ENCODE peak calls at places on chromosome 19, in ten cellular contexts. M is activated CD4-positive, alpha-beta T cell treated with anti-CD3 and anti-CD28 coated beads for 24 hours; C is thyroid gland; Y is hypothalamus; N is stimulated activated CD8-positive, alpha-beta memory T cell treated with anti-CD3 and anti-CD28 coated beads, Interleukin-7, amount 100 ng/mL, for 1 hour; X is naive thymus-derived CD8-positive, alpha-beta T cell; U is fibroblast of lung; B is stimulated activated CD4-positive, alpha-beta T cell treated with anti-CD3 and anti-CD28 coated beads, TNF-alpha, amount 100 ng/mL, for 1 hour; L is mesendoderm; F is NCI-H1694 treated with DMSO at 0.1 percent for 48 hours. W is an unnamed sample.

GRCh38 chr19:1254081-1254527 is 5.7 kb downstream of the MIDN start:
- DNase-seq in M (no peak), C (no peak), Y (peak; percentile 49), N (no peak), X (no peak), U (no peak), B (no peak), L (no peak), F (no peak), W (no peak)

GRCh38 chr19:41426952-41427646 is at the start of gene B3GNT8:
- DNase-seq in M (no peak), C (peak; percentile 87), Y (peak; percentile 19), N (no peak), X (no peak), U (peak; percentile 59), B (peak; percentile 16), L (peak; percentile 94), F (peak; percentile 43), W (peak; percentile 63)

GRCh38 chr19:860481-861098 is 1.1 kb downstream of the CFD start:
- DNase-seq in M (peak; percentile 43), C (peak; percentile 70), Y (no peak), N (peak; percentile 40), X (peak; percentile 59), U (peak; percentile 47), B (peak; percentile 39), L (peak; percentile 61), F (no peak), W (peak; percentile 78)

GRCh38 chr19:18932216-18932841 is 8.7 kb downstream of the HOMER3 start:
- DNase-seq in M (peak; percentile 87), C (peak; percentile 46), Y (peak; percentile 66), N (peak; percentile 70), X (peak; percentile 73), U (peak; percentile 35), B (peak; percentile 82), L (peak; percentile 96), F (no peak), W (no peak)

GRCh38 chr19:38012944-38013343 is 105.9 kb downstream of the SIPA1L3 start:
- DNase-seq in M (no peak), C (no peak), Y (no peak), N (no peak), X (no peak), U (no peak), B (no peak), L (no peak), F (no peak), W (no peak)

GRCh38 chr19:41575998-41576397 is at the start of gene CEACAM21:
- DNase-seq in M (peak; percentile 36), C (peak; percentile 23), Y (peak; percentile 23), N (no peak), X (no peak), U (no peak), B (no peak), L (no peak), F (no peak), W (peak; percentile 91)

GRCh38 chr19:39180749-39181148 is 16.0 kb upstream of the NCCRP1 start:
- DNase-seq in M (no peak), C (no peak), Y (no peak), N (no peak), X (no peak), U (no peak), B (no peak), L (no peak), F (no peak), W (no peak)

GRCh38 chr19:42255766-42256750 is 1.1 kb upstream of the ERF start:
- DNase-seq in M (no peak), C (peak; percentile 38), Y (peak; percentile 51), N (no peak), X (no peak), U (peak; percentile 39), B (no peak), L (peak; percentile 87), F (no peak), W (peak; percentile 27)

GRCh38 chr19:50203281-50204080 is at the start of gene MYH14:
- DNase-seq in M (no peak), C (peak; percentile 98), Y (peak; percentile 98), N (no peak), X (no peak), U (peak; percentile 3), B (peak; percentile 2), L (peak; percentile 94), F (no peak), W (no peak)

GRCh38 chr19:55641376-55642152 is 762 bp downstream of the ZNF580 start:
- DNase-seq in M (no peak), C (no peak), Y (no peak), N (no peak), X (no peak), U (peak; percentile 41), B (no peak), L (peak; percentile 48), F (no peak), W (no peak)

GRCh38 chr19:45767881-45768643 is 990 bp downstream of the SIX5 start:
- DNase-seq in M (no peak), C (peak; percentile 86), Y (peak; percentile 48), N (no peak), X (no peak), U (peak; percentile 78), B (peak; percentile 18), L (peak; percentile 80), F (no peak), W (no peak)

GRCh38 chr19:5113101-5113557 is 144.2 kb downstream of the KDM4B start:
- DNase-seq in M (no peak), C (no peak), Y (no peak), N (no peak), X (no peak), U (peak; percentile 81), B (no peak), L (peak; percentile 60), F (no peak), W (no peak)

GRCh38 chr19:48844472-48844871 is 8.2 kb upstream of the HSD17B14 start:
- DNase-seq in M (no peak), C (no peak), Y (no peak), N (no peak), X (no peak), U (peak; percentile 50), B (no peak), L (peak; percentile 94), F (no peak), W (no peak)

GRCh38 chr19:4707956-4708650 is 15.5 kb downstream of the DPP9 start:
- DNase-seq in M (no peak), C (no peak), Y (no peak), N (no peak), X (no peak), U (peak; percentile 80), B (no peak), L (no peak), F (no peak), W (no peak)

GRCh38 chr19:4987692-4988370 is 18.9 kb downstream of the KDM4B start:
- DNase-seq in M (no peak), C (no peak), Y (no peak), N (no peak), X (no peak), U (peak; percentile 46), B (no peak), L (no peak), F (no peak), W (no peak)

GRCh38 chr19:10887616-10888367 is 16.4 kb downstream of the CARM1 start:
- DNase-seq in M (no peak), C (no peak), Y (no peak), N (no peak), X (no peak), U (no peak), B (no peak), L (no peak), F (no peak), W (no peak)

GRCh38 chr19:46860846-46861690 is at the start of gene ARHGAP35:
- DNase-seq in M (peak; percentile 68), C (peak; percentile 23), Y (peak; percentile 42), N (no peak), X (no peak), U (no peak), B (no peak), L (no peak), F (no peak), W (no peak)

GRCh38 chr19:6100284-6100915 is 9.9 kb downstream of the RFX2 start:
- DNase-seq in M (no peak), C (no peak), Y (no peak), N (no peak), X (no peak), U (no peak), B (peak; percentile 13), L (no peak), F (no peak), W (peak; percentile 95)

GRCh38 chr19:4730740-4731171 is 7.1 kb upstream of the DPP9 start:
- DNase-seq in M (peak; percentile 63), C (no peak), Y (no peak), N (peak; percentile 39), X (peak; percentile 63), U (no peak), B (peak; percentile 54), L (peak; percentile 48), F (no peak), W (peak; percentile 45)

GRCh38 chr19:58563034-58563573 is 4.7 kb upstream of the UBE2M start:
- DNase-seq in M (no peak), C (peak; percentile 69), Y (no peak), N (no peak), X (no peak), U (no peak), B (no peak), L (no peak), F (no peak), W (no peak)

GRCh38 chr19:49340069-49340864 is 5.1 kb downstream of the CD37 start:
- DNase-seq in M (no peak), C (peak; percentile 60), Y (no peak), N (no peak), X (no peak), U (no peak), B (no peak), L (peak; percentile 79), F (peak; percentile 57), W (no peak)

GRCh38 chr19:43984687-43985000 is 656 bp downstream of the ZNF155 start:
- DNase-seq in M (no peak), C (peak; percentile 6), Y (peak; percentile 12), N (no peak), X (no peak), U (no peak), B (no peak), L (no peak), F (no peak), W (no peak)

GRCh38 chr19:16197188-16197621 is 506 bp upstream of the AP1M1 start:
- DNase-seq in M (no peak), C (no peak), Y (no peak), N (no peak), X (no peak), U (peak; percentile 90), B (no peak), L (peak; percentile 10), F (no peak), W (no peak)